ENCODE peak calls at places on chromosomes 16 and 17, in six cellular contexts. L is T1000, V is anterior cingulate cortex, C is trophoblast cell, G is AG20443, B is fibroblast of the conjunctiva. E is an unnamed sample.

GRCh38 chr16:46673320-46674013 is 15.5 kb downstream of the VPS35 start:
- DNase-seq in L (no peak), V (no peak), C (peak), G (peak), B (peak), E (peak)

GRCh38 chr17:13931111-13931526 is 138.2 kb upstream of the COX10 start:
- DNase-seq in L (no peak), V (no peak), C (peak), G (peak), B (peak), E (no peak)

GRCh38 chr17:72349508-72350472 is 229.0 kb downstream of the SOX9 start:
- DNase-seq in L (no peak), V (no peak), C (no peak), G (no peak), B (no peak), E (no peak)

GRCh38 chr16:54805648-54806047 is 125.0 kb upstream of the IRX5 start:
- DNase-seq in L (no peak), V (no peak), C (no peak), G (no peak), B (no peak), E (no peak)

GRCh38 chr17:81253358-81254131 is 14.4 kb downstream of the NDUFAF8 start:
- DNase-seq in L (no peak), V (no peak), C (peak), G (peak), B (peak), E (peak)

GRCh38 chr17:74052993-74053744 is 150.3 kb upstream of the RPL38 start:
- DNase-seq in L (no peak), V (no peak), C (no peak), G (no peak), B (no peak), E (no peak)

GRCh38 chr16:4790261-4790660 is 2.1 kb upstream of the SEPTIN12 start:
- DNase-seq in L (no peak), V (no peak), C (peak), G (no peak), B (no peak), E (no peak)

GRCh38 chr17:82767041-82767754 is 15.3 kb downstream of the TBCD start:
- DNase-seq in L (no peak), V (no peak), C (peak), G (peak), B (no peak), E (peak)

GRCh38 chr17:17667947-17668346 is 13.3 kb upstream of the RAI1 start:
- DNase-seq in L (no peak), V (no peak), C (no peak), G (no peak), B (no peak), E (no peak)

GRCh38 chr17:70076189-70076588 is 1.2 kb downstream of the KCNJ16 start:
- DNase-seq in L (no peak), V (no peak), C (no peak), G (no peak), B (peak), E (no peak)

GRCh38 chr17:28381141-28381825 is 9.8 kb downstream of the SARM1 start:
- DNase-seq in L (no peak), V (no peak), C (peak), G (no peak), B (no peak), E (no peak)

GRCh38 chr16:47732806-47733150 is 271.6 kb downstream of the PHKB start:
- DNase-seq in L (peak), V (no peak), C (no peak), G (peak), B (peak), E (no peak)

GRCh38 chr16:21302454-21302853 is 24.4 kb upstream of the CRYM start:
- DNase-seq in L (no peak), V (no peak), C (no peak), G (no peak), B (no peak), E (no peak)

GRCh38 chr16:30775131-30775380 is 11.9 kb downstream of the ZNF629 start:
- DNase-seq in L (no peak), V (no peak), C (no peak), G (no peak), B (no peak), E (no peak)

GRCh38 chr17:49604314-49604869 is 28.7 kb downstream of the NXPH3 start:
- DNase-seq in L (no peak), V (no peak), C (no peak), G (no peak), B (no peak), E (peak)

GRCh38 chr16:49484454-49484853 is 110.8 kb downstream of the C16orf78 start:
- DNase-seq in L (no peak), V (no peak), C (peak), G (peak), B (no peak), E (peak)

GRCh38 chr17:44971776-44972483 is 3.8 kb upstream of the C1QL1 start:
- DNase-seq in L (no peak), V (no peak), C (no peak), G (peak), B (no peak), E (no peak)

GRCh38 chr16:27269300-27270150 is 953 bp upstream of the NSMCE1 start:
- DNase-seq in L (no peak), V (no peak), C (no peak), G (no peak), B (no peak), E (no peak)

GRCh38 chr16:58847902-58848661 is 114.0 kb upstream of the GOT2 start:
- DNase-seq in L (no peak), V (no peak), C (no peak), G (peak), B (no peak), E (no peak)

GRCh38 chr16:57540906-57541753 is 1.3 kb upstream of the ADGRG5 start:
- DNase-seq in L (no peak), V (no peak), C (no peak), G (peak), B (no peak), E (no peak)

GRCh38 chr16:83365166-83365565 is 442.6 kb upstream of the HSBP1 start:
- DNase-seq in L (no peak), V (no peak), C (no peak), G (peak), B (no peak), E (no peak)

GRCh38 chr17:42178817-42179216 is 2.1 kb downstream of the KCNH4 start:
- DNase-seq in L (no peak), V (no peak), C (no peak), G (no peak), B (no peak), E (no peak)

GRCh38 chr16:28574925-28575324 is 21.2 kb downstream of the SGF29 start:
- DNase-seq in L (no peak), V (no peak), C (no peak), G (no peak), B (no peak), E (no peak)

E was measured in dermis microvascular lymphatic vessel endothelial cell.